ENCODE peak calls at places on chromosomes 1 and 21, in eight cellular contexts. W is hepatocyte; I is tibial artery; V is CD8-positive, alpha-beta T cell; K is heart right ventricle; A is adrenal gland; X is Peyer's patch; D is uterus. N is an unnamed sample. For H3K4me1, the result is how much of the 10 kb centered on the place peaks cover.

GRCh38 chr1:59367269-59368006 is 70.5 kb downstream of the FGGY start:
- DNase-seq in X (peak), I (peak), K (peak), D (peak), A (peak), W (peak), V (no peak), N (no peak)

GRCh38 chr1:7232936-7233540 is 447.8 kb downstream of the CAMTA1 start:
- DNase-seq in X (no peak), K (no peak), W (no peak), I (no peak), A (peak), V (no peak), D (no peak), N (no peak)

GRCh38 chr1:105652109-105652508 is 1404.4 kb upstream of the PRMT6 start:
- DNase-seq in X (no peak), I (no peak), A (no peak), D (no peak), W (no peak), K (no peak), V (no peak), N (no peak)

GRCh38 chr1:67735806-67736627 is 51.0 kb downstream of the GADD45A start:
- DNase-seq in A (peak), V (peak), D (peak), K (peak), I (peak), W (peak), X (peak), N (peak)

GRCh38 chr1:31943546-31944184 is 5.5 kb upstream of the PTP4A2 start:
- DNase-seq in K (no peak), A (no peak), I (no peak), D (no peak), X (peak), V (peak), W (no peak), N (no peak)

GRCh38 chr21:35478096-35479080 is 429.3 kb upstream of the RUNX1 start:
- DNase-seq in I (no peak), K (no peak), W (no peak), X (no peak), V (no peak), A (no peak), D (no peak), N (no peak)

GRCh38 chr1:181704556-181704955 is 221.2 kb downstream of the CACNA1E start:
- DNase-seq in V (no peak), W (no peak), D (no peak), X (no peak), I (no peak), K (no peak), A (no peak), N (no peak)

GRCh38 chr1:201110138-201110537 is 2.1 kb downstream of the CACNA1S start:
- DNase-seq in I (no peak), W (no peak), A (no peak), D (no peak), K (no peak), V (no peak), X (no peak), N (no peak)

GRCh38 chr21:41170442-41170841 is 2.5 kb downstream of the BACE2 start:
- DNase-seq in V (no peak), K (peak), X (no peak), D (peak), A (no peak), W (peak), I (no peak), N (no peak)

GRCh38 chr1:5596651-5597050 is 395.6 kb downstream of the NPHP4 start:
- DNase-seq in D (no peak), I (no peak), W (no peak), V (no peak), A (peak), X (no peak), K (no peak), N (no peak)

GRCh38 chr1:30512253-30512921 is 211.0 kb downstream of the MATN1 start:
- DNase-seq in A (peak), K (no peak), X (no peak), V (no peak), D (no peak), W (no peak), I (peak), N (no peak)

GRCh38 chr1:218705391-218705790 is 360.3 kb downstream of the TGFB2 start:
- DNase-seq in W (peak), D (no peak), A (no peak), X (no peak), K (no peak), V (no peak), I (no peak), N (no peak)

GRCh38 chr1:150575518-150576366 is 3.7 kb downstream of the MCL1 start:
- DNase-seq in X (no peak), V (no peak), I (no peak), K (no peak), A (no peak), D (no peak), W (peak), N (no peak)

GRCh38 chr1:198295186-198295585 is 138.4 kb downstream of the NEK7 start:
- DNase-seq in I (no peak), X (no peak), D (no peak), V (no peak), A (no peak), K (no peak), W (no peak), N (no peak)

GRCh38 chr1:98429851-98430496 is 231.5 kb upstream of the SNX7 start:
- DNase-seq in I (no peak), W (peak), D (no peak), K (no peak), V (no peak), A (no peak), X (no peak), N (peak)

GRCh38 chr1:71561729-71562128 is 480.9 kb upstream of the ZRANB2 start:
- DNase-seq in D (no peak), A (no peak), I (no peak), K (no peak), V (no peak), X (no peak), W (no peak), N (no peak)

GRCh38 chr1:180179162-180179957 is 24.7 kb downstream of the QSOX1 start:
- DNase-seq in V (no peak), K (no peak), D (no peak), X (no peak), A (no peak), W (no peak), I (no peak), N (no peak)

GRCh38 chr1:214993419-214993818 is 89.1 kb upstream of the KCNK2 start:
- DNase-seq in K (no peak), V (no peak), A (no peak), I (no peak), D (no peak), W (no peak), X (no peak), N (no peak)

GRCh38 chr1:91924146-91924545 is 25.1 kb upstream of the BRDT start:
- DNase-seq in W (no peak), X (no peak), I (no peak), A (peak), V (no peak), D (no peak), K (no peak), N (no peak)

GRCh38 chr1:75723989-75724471 is 479 bp upstream of the ACADM start:
- DNase-seq in I (peak), K (peak), A (peak), D (peak), W (peak), V (peak), X (peak), N (peak)

GRCh38 chr1:65147424-65148177 is 402 bp upstream of the AK4 start:
- DNase-seq in A (no peak), V (no peak), D (peak), W (peak), X (no peak), K (peak), I (peak), N (peak)

GRCh38 chr1:241648159-241648558 is 3.9 kb upstream of the WDR64 start:
- DNase-seq in K (no peak), V (no peak), W (no peak), A (no peak), I (no peak), D (no peak), X (no peak), N (no peak)

GRCh38 chr21:28781602-28782274 is 210.9 kb downstream of the LTN1 start:
- DNase-seq in K (no peak), V (no peak), D (no peak), W (peak), I (no peak), X (no peak), A (no peak), N (no peak)

GRCh38 chr1:157104598-157105293 is 5.1 kb upstream of the ETV3L start:
- DNase-seq in V (no peak), D (no peak), X (no peak), A (no peak), K (no peak), W (no peak), I (no peak), N (no peak)
- H3K4me1 ChIP-seq in V (under half), D (under half), X (under half), A (under half), K (under half), W (under half), I (under half), N (under half)

GRCh38 chr1:1247341-1247913 is 905 bp upstream of the C1QTNF12 start:
- DNase-seq in K (no peak), I (no peak), X (no peak), V (no peak), D (no peak), W (no peak), A (no peak), N (no peak)
- H3K4me3 ChIP-seq in K (no peak), I (no peak), X (no peak), V (no peak), D (no peak), W (no peak), A (no peak), N (no peak)

GRCh38 chr1:160567858-160568682 is 11.2 kb downstream of the CD84 start:
- DNase-seq in K (no peak), A (no peak), I (no peak), D (no peak), V (peak), W (no peak), X (peak), N (peak)
- H3K4me1 ChIP-seq in K (under half), A (under half), I (under half), D (under half), V (half or more), W (under half), X (under half), N (under half)

DNA sequence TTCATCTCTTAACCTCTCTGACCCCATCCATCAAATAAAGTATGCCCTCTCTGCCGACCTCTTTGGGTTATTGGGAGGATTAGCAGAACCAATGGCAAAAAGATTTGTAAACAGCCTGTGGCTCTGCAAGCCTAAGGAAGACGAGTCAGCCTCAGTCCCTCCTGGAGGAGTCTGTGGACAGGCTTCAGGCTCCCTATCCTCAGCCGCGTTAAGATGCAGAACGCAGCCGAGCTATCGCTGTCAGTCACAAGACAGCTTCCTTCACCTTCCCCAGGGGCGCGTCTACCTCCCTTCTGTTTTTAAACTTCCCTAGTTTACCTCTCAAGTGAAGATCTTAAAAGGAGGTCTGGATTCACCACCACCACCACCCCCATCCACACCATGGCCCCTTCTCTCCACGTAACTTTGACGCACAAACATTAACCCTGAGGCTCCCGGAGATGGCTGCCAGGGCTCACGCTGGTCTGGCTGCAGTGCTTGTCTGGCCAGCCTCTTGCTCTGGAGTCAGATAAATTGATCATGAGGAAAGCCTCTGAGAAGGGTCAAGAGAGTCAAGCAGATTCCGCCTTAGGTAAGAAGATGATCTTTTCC is 767 bp downstream of the CAMK1G start:
- DNase-seq in K (no peak), I (no peak), A (peak), X (no peak), W (no peak), V (no peak), D (no peak), N (no peak)
- H3K4me3 ChIP-seq in K (no peak), I (no peak), A (no peak), X (no peak), W (no peak), V (no peak), D (peak), N (no peak)

N was measured in mucosa of descending colon.